ENCODE peak calls at places on chromosomes 16 and 17, in nine cellular contexts. E, V, P, S, F, B, Q, L and W are unnamed samples.

GRCh38 chr17:74130841-74131240 is 72.6 kb upstream of the RPL38 start:
- DNase-seq in S (no peak), L (no peak), V (no peak), P (no peak), B (no peak), E (no peak), F (no peak), Q (no peak), W (no peak)

GRCh38 chr16:57527027-57527426 is 9.3 kb downstream of the CCDC102A start:
- DNase-seq in E (no peak), F (no peak), V (no peak), S (no peak), B (no peak), L (no peak), Q (no peak), P (no peak), W (no peak)

GRCh38 chr16:28192811-28193529 is 18.8 kb downstream of the XPO6 start:
- DNase-seq in P (no peak), B (no peak), E (no peak), F (no peak), L (peak; percentile 28), S (peak; percentile 42), Q (no peak), V (peak; percentile 77), W (no peak)

GRCh38 chr17:38738007-38738662 is 8.0 kb downstream of the CISD3 start:
- DNase-seq in F (no peak), Q (no peak), V (no peak), S (no peak), E (no peak), P (no peak), L (no peak), B (no peak), W (no peak)

GRCh38 chr16:17452931-17453330 is 17.8 kb downstream of the XYLT1 start:
- DNase-seq in L (no peak), B (no peak), F (no peak), P (no peak), Q (no peak), E (no peak), S (no peak), V (no peak), W (no peak)

GRCh38 chr16:57911711-57912110 is 59.2 kb downstream of the CNGB1 start:
- DNase-seq in P (no peak), F (no peak), E (no peak), Q (no peak), V (no peak), B (no peak), S (no peak), L (no peak), W (no peak)

GRCh38 chr16:71698491-71698890 is 26.0 kb downstream of the PHLPP2 start:
- DNase-seq in F (no peak), E (peak; percentile 57), L (no peak), B (no peak), Q (no peak), S (no peak), V (no peak), P (no peak), W (no peak)

GRCh38 chr17:70405492-70406220 is 236.3 kb downstream of the KCNJ2 start:
- DNase-seq in B (peak; percentile 71), E (no peak), P (peak; percentile 89), S (no peak), Q (peak; percentile 53), F (no peak), L (no peak), V (peak; percentile 31), W (no peak)

GRCh38 chr16:80323808-80324195 is 217.0 kb upstream of the DYNLRB2 start:
- DNase-seq in L (no peak), Q (no peak), B (no peak), E (no peak), V (no peak), F (no peak), P (no peak), S (no peak), W (no peak)

GRCh38 chr17:14307560-14308024 is 6.7 kb downstream of the HS3ST3B1 start:
- DNase-seq in Q (no peak), V (no peak), B (no peak), P (peak; percentile 51), S (no peak), L (no peak), E (no peak), F (no peak), W (no peak)

GRCh38 chr17:58200024-58200633 is 7.6 kb downstream of the EPX start:
- DNase-seq in B (peak; percentile 89), V (peak; percentile 78), P (peak; percentile 35), S (peak; percentile 46), L (peak; percentile 42), F (peak; percentile 60), Q (no peak), E (peak; percentile 84), W (no peak)

GRCh38 chr16:11312718-11313492 is 31.8 kb upstream of the PRM1 start:
- DNase-seq in E (no peak), S (peak; percentile 59), Q (no peak), L (peak; percentile 81), B (peak; percentile 45), V (peak; percentile 45), P (peak; percentile 72), F (peak; percentile 45), W (no peak)

GRCh38 chr16:54191163-54191562 is 95.4 kb downstream of the IRX3 start:
- DNase-seq in E (no peak), P (no peak), V (no peak), B (no peak), L (no peak), Q (no peak), S (no peak), F (no peak), W (no peak)

GRCh38 chr17:11598274-11599221 is at the start of gene DNAH9:
- DNase-seq in L (peak; percentile 98), Q (peak; percentile 95), P (peak; percentile 23), S (peak; percentile 98), B (peak; percentile 62), E (peak; percentile 98), F (peak; percentile 98), V (peak; percentile 99), W (peak; percentile 98)

GRCh38 chr17:61323696-61324539 is 75.7 kb upstream of the TBX2 start:
- DNase-seq in E (no peak), Q (no peak), F (no peak), P (peak; percentile 39), V (no peak), B (no peak), L (no peak), S (no peak), W (no peak)

GRCh38 chr17:16935241-16935663 is 36.7 kb downstream of the TNFRSF13B start:
- DNase-seq in B (no peak), S (peak; percentile 2), L (no peak), F (peak; percentile 1), Q (no peak), P (no peak), V (no peak), E (no peak), W (peak; percentile 78)

GRCh38 chr17:67452681-67453554 is 75.8 kb downstream of the PITPNC1 start:
- DNase-seq in P (no peak), L (no peak), B (no peak), V (no peak), E (no peak), Q (no peak), F (no peak), S (no peak), W (peak; percentile 25)

GRCh38 chr17:77476920-77477805 is 336.4 kb downstream of the SEC14L1 start:
- DNase-seq in B (no peak), Q (peak; percentile 74), F (no peak), L (peak; percentile 45), S (peak; percentile 71), E (no peak), P (peak; percentile 99), V (peak; percentile 43), W (peak; percentile 94)

GRCh38 chr16:11669380-11670146 is 1.3 kb downstream of the SNN start:
- DNase-seq in E (no peak), S (no peak), V (no peak), F (no peak), B (no peak), P (no peak), Q (peak; percentile 43), L (no peak), W (peak; percentile 53)

DNA sequence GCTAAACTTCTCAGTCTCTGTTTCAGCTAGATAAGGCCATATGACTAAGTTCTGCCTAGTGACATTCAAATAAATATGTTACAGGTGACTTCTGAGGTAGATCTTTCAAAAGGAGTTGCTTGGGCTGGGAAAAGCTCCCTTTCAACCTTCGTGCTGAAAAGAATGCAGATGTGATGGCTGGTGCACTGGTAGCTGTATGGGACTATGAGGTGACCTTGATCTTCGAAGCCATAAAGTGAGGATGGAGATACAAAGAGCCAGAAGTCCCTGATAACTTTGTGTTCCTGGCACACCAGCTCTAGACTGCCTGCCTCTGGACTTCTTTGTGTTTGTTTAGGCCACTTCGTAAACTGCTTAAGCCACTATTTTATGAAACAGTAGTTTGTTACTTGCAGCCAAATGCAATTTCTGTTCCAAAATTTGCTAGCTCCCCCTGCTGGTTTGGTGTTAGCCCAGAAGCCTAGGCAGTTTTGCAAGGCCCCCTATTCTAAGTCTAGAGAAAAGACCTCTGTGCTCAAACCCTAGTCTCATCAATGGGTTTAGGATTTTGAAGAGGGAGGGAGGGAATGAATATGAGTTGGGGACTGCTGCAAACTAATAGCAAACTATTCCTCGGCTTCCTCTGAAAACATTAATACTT is 23.3 kb upstream of the ERCC4 start:
- DNase-seq in L (no peak), B (no peak), P (no peak), F (no peak), V (peak; percentile 34), S (no peak), Q (no peak), E (no peak), W (no peak)
- TF ChIP-seq CTCF in L (no peak), B (peak; percentile 33), P (peak; percentile 39), F (no peak), V (peak; percentile 51), S (no peak), Q (no peak), E (peak; percentile 42), W (no peak)

GRCh38 chr17:352421-353212 is at the start of gene RPH3AL:
- DNase-seq in Q (no peak), S (peak; percentile 88), E (peak; percentile 87), P (peak; percentile 71), V (no peak), F (peak; percentile 89), L (peak; percentile 86), B (peak; percentile 94), W (peak; percentile 52)
- H3K4me3 ChIP-seq in Q (no peak within 1 kb of the TSS), S (peak within 1 kb of the TSS; percentile 23), E (peak within 1 kb of the TSS; percentile 51), P (no peak within 1 kb of the TSS), V (no peak within 1 kb of the TSS), F (no peak within 1 kb of the TSS), L (no peak within 1 kb of the TSS), B (peak within 1 kb of the TSS; percentile 48), W (no peak within 1 kb of the TSS)

GRCh38 chr16:1450218-1450617 is 5.9 kb upstream of the CCDC154 start:
- DNase-seq in E (no peak), S (no peak), F (no peak), Q (no peak), P (no peak), V (no peak), B (no peak), L (no peak), W (no peak)
- TF ChIP-seq CTCF in E (peak; percentile 4), S (no peak), F (no peak), Q (no peak), P (no peak), V (peak; percentile 28), B (no peak), L (no peak), W (no peak)

DNA sequence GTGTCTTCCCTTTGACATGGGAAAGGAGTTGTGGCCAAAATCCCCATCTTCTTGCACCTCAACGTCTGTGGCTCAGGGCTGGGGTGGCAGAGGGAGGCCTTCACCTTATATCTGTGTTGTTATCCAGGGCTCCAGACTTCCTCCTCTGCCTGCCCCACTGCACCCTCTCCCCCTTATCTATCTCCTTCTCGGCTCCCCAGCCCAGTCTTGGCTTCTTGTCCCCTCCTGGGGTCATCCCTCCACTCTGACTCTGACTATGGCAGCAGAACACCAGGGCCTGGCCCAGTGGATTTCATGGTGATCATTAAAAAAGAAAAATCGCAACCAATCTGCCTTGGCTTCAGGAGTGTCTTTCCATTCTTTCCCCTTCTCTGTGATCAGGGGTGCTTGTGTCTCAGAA is 906 bp upstream of the MRM1 start:
- DNase-seq in B (no peak), V (no peak), Q (no peak), E (no peak), P (no peak), F (no peak), L (no peak), S (no peak), W (peak; percentile 77)
- H3K4me3 ChIP-seq in B (no peak overlapping the region), V (no peak overlapping the region), Q (peak overlapping the region; percentile 96), E (peak overlapping the region; percentile 78), P (peak overlapping the region; percentile 94), F (no peak overlapping the region), L (peak overlapping the region; percentile 76), S (peak overlapping the region; percentile 91), W (no peak overlapping the region)